ENCODE peak calls at places on chromosomes 16 and 17, in seven cellular contexts. F, G, P, X, K, L and D are unnamed samples.

GRCh38 chr17:8159459-8160223 is 3.1 kb downstream of the VAMP2 start:
- DNase-seq in G (no peak), L (no peak), F (no peak), K (no peak), X (no peak), P (no peak), D (no peak)

GRCh38 chr17:74237321-74237720 is 23.9 kb downstream of the TTYH2 start:
- DNase-seq in L (no peak), F (no peak), G (no peak), K (no peak), P (no peak), X (no peak), D (no peak)

GRCh38 chr17:7656958-7657715 is 6.4 kb downstream of the ATP1B2 start:
- DNase-seq in K (peak; percentile 17), G (no peak), P (peak; percentile 94), L (no peak), F (no peak), X (no peak), D (no peak)

GRCh38 chr16:82156761-82157654 is 13.0 kb downstream of the MPHOSPH6 start:
- DNase-seq in X (peak; percentile 54), L (no peak), P (no peak), F (no peak), K (no peak), G (no peak), D (no peak)

GRCh38 chr17:78387982-78388941 is 9.8 kb downstream of the PGS1 start:
- DNase-seq in K (peak; percentile 66), G (no peak), P (no peak), F (no peak), X (no peak), L (no peak), D (no peak)

GRCh38 chr16:351804-352520 is 561 bp downstream of the AXIN1 start:
- DNase-seq in K (no peak), G (no peak), X (peak; percentile 35), P (peak; percentile 25), F (no peak), L (no peak), D (peak; percentile 16)

GRCh38 chr17:67546578-67547527 is 169.8 kb downstream of the PITPNC1 start:
- DNase-seq in P (no peak), G (no peak), L (no peak), X (no peak), K (no peak), F (peak; percentile 87), D (no peak)

GRCh38 chr17:61009619-61010018 is 332.0 kb downstream of the BCAS3 start:
- DNase-seq in P (no peak), F (no peak), K (no peak), G (no peak), L (no peak), X (no peak), D (peak; percentile 45)

GRCh38 chr17:5226940-5227878 is 7.5 kb downstream of the SCIMP start:
- DNase-seq in L (no peak), K (no peak), X (no peak), F (no peak), P (no peak), G (no peak), D (no peak)